ENCODE peak calls at places on chromosomes 2 and 18, in eight cellular contexts. One of them, this sample, is unnamed.

GRCh38 chr2:9665903-9666302 is 35.1 kb upstream of the YWHAQ start:
- DNase-seq in AG04449: peak
- DNase-seq in thyroid gland: no peak
- DNase-seq in mesothelial cell of epicardium: no peak
- DNase-seq in WTC11: no peak
- DNase-seq in upper lobe of right lung: no peak
- DNase-seq in ovary: no peak
- DNase-seq in GM06990: no peak
- DNase-seq in this sample: no peak

GRCh38 chr2:40103163-40103562 is 324.1 kb upstream of the THUMPD2 start:
- DNase-seq in AG04449: peak
- DNase-seq in thyroid gland: no peak
- DNase-seq in mesothelial cell of epicardium: no peak
- DNase-seq in WTC11: no peak
- DNase-seq in upper lobe of right lung: no peak
- DNase-seq in ovary: no peak
- DNase-seq in GM06990: no peak
- DNase-seq in this sample: no peak

GRCh38 chr2:219433666-219434467 is 776 bp upstream of the SPEG start:
- DNase-seq in AG04449: no peak
- DNase-seq in thyroid gland: no peak
- DNase-seq in mesothelial cell of epicardium: no peak
- DNase-seq in WTC11: peak
- DNase-seq in upper lobe of right lung: no peak
- DNase-seq in ovary: no peak
- DNase-seq in GM06990: no peak
- DNase-seq in this sample: no peak

GRCh38 chr2:85353876-85354285 is 447 bp downstream of the RETSAT start:
- DNase-seq in AG04449: no peak
- DNase-seq in thyroid gland: peak
- DNase-seq in mesothelial cell of epicardium: peak
- DNase-seq in WTC11: no peak
- DNase-seq in upper lobe of right lung: peak
- DNase-seq in ovary: peak
- DNase-seq in GM06990: no peak
- DNase-seq in this sample: no peak

GRCh38 chr2:288002-288742 is at the start of gene ALKAL2:
- DNase-seq in AG04449: no peak
- DNase-seq in thyroid gland: peak
- DNase-seq in mesothelial cell of epicardium: no peak
- DNase-seq in WTC11: peak
- DNase-seq in upper lobe of right lung: peak
- DNase-seq in ovary: peak
- DNase-seq in GM06990: no peak
- DNase-seq in this sample: peak

GRCh38 chr2:238090887-238091286 is 9.3 kb upstream of the ESPNL start:
- DNase-seq in AG04449: no peak
- DNase-seq in thyroid gland: no peak
- DNase-seq in mesothelial cell of epicardium: no peak
- DNase-seq in WTC11: no peak
- DNase-seq in upper lobe of right lung: peak
- DNase-seq in ovary: no peak
- DNase-seq in GM06990: no peak
- DNase-seq in this sample: no peak

GRCh38 chr2:217972490-217972889 is 30.3 kb downstream of the TNS1 start:
- DNase-seq in AG04449: no peak
- DNase-seq in thyroid gland: peak
- DNase-seq in mesothelial cell of epicardium: no peak
- DNase-seq in WTC11: no peak
- DNase-seq in upper lobe of right lung: peak
- DNase-seq in ovary: peak
- DNase-seq in GM06990: no peak
- DNase-seq in this sample: no peak

GRCh38 chr2:162261032-162261945 is 18.0 kb upstream of the FAP start:
- DNase-seq in AG04449: no peak
- DNase-seq in thyroid gland: peak
- DNase-seq in mesothelial cell of epicardium: no peak
- DNase-seq in WTC11: no peak
- DNase-seq in upper lobe of right lung: peak
- DNase-seq in ovary: no peak
- DNase-seq in GM06990: no peak
- DNase-seq in this sample: peak

GRCh38 chr2:189566046-189566445 is 14.5 kb downstream of the SLC40A1 start:
- DNase-seq in AG04449: no peak
- DNase-seq in thyroid gland: no peak
- DNase-seq in mesothelial cell of epicardium: no peak
- DNase-seq in WTC11: no peak
- DNase-seq in upper lobe of right lung: no peak
- DNase-seq in ovary: no peak
- DNase-seq in GM06990: no peak
- DNase-seq in this sample: no peak

GRCh38 chr2:207165121-207166038 is at the start of gene KLF7:
- DNase-seq in AG04449: no peak
- DNase-seq in thyroid gland: peak
- DNase-seq in mesothelial cell of epicardium: peak
- DNase-seq in WTC11: peak
- DNase-seq in upper lobe of right lung: peak
- DNase-seq in ovary: peak
- DNase-seq in GM06990: peak
- DNase-seq in this sample: peak

GRCh38 chr18:36023336-36023735 is 44.0 kb downstream of the RPRD1A start:
- DNase-seq in AG04449: no peak
- DNase-seq in thyroid gland: no peak
- DNase-seq in mesothelial cell of epicardium: no peak
- DNase-seq in WTC11: no peak
- DNase-seq in upper lobe of right lung: no peak
- DNase-seq in ovary: no peak
- DNase-seq in GM06990: no peak
- DNase-seq in this sample: no peak

GRCh38 chr2:230925879-230926765 is 1.1 kb upstream of the GPR55 start:
- DNase-seq in AG04449: no peak
- DNase-seq in thyroid gland: no peak
- DNase-seq in mesothelial cell of epicardium: no peak
- DNase-seq in WTC11: no peak
- DNase-seq in upper lobe of right lung: peak
- DNase-seq in ovary: no peak
- DNase-seq in GM06990: peak
- DNase-seq in this sample: peak

GRCh38 chr2:101337877-101338276 is 29.4 kb upstream of the RNF149 start:
- DNase-seq in AG04449: no peak
- DNase-seq in thyroid gland: no peak
- DNase-seq in mesothelial cell of epicardium: no peak
- DNase-seq in WTC11: no peak
- DNase-seq in upper lobe of right lung: no peak
- DNase-seq in ovary: no peak
- DNase-seq in GM06990: no peak
- DNase-seq in this sample: no peak

GRCh38 chr2:240405654-240406313 is 29.7 kb upstream of the GPC1 start:
- DNase-seq in AG04449: no peak
- DNase-seq in thyroid gland: no peak
- DNase-seq in mesothelial cell of epicardium: no peak
- DNase-seq in WTC11: no peak
- DNase-seq in upper lobe of right lung: peak
- DNase-seq in ovary: peak
- DNase-seq in GM06990: no peak
- DNase-seq in this sample: no peak

GRCh38 chr2:219446101-219446504 is 11.5 kb downstream of the SPEG start:
- DNase-seq in AG04449: no peak
- DNase-seq in thyroid gland: no peak
- DNase-seq in mesothelial cell of epicardium: no peak
- DNase-seq in WTC11: peak
- DNase-seq in upper lobe of right lung: no peak
- DNase-seq in ovary: peak
- DNase-seq in GM06990: no peak
- DNase-seq in this sample: no peak

GRCh38 chr2:134314656-134315377 is 60.9 kb downstream of the MGAT5 start:
- DNase-seq in AG04449: no peak
- DNase-seq in thyroid gland: no peak
- DNase-seq in mesothelial cell of epicardium: no peak
- DNase-seq in WTC11: no peak
- DNase-seq in upper lobe of right lung: no peak
- DNase-seq in ovary: no peak
- DNase-seq in GM06990: no peak
- DNase-seq in this sample: no peak

GRCh38 chr2:50491541-50492114 is 540.3 kb downstream of the NRXN1 start:
- DNase-seq in AG04449: peak
- DNase-seq in thyroid gland: peak
- DNase-seq in mesothelial cell of epicardium: no peak
- DNase-seq in WTC11: peak
- DNase-seq in upper lobe of right lung: no peak
- DNase-seq in ovary: no peak
- DNase-seq in GM06990: no peak
- DNase-seq in this sample: peak

DNA sequence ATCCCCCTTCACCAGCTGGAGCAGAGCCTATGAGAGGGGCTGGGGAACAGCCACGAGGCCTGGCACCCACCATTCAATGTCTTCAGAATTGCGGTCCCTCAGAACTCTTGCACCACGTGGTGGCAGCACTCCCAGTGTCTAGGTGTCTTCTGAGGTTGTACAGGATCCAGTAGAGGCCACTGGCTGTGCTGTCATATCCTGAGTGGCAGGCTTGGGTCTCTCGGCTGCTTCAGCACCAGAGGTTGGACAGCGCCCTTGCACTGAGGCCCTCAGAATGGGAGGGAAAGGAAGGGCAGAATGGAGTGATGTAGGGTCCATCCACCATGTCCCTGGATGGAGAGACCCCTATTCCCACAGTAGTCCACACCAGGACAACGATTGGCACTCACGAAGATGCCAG is 112.0 kb upstream of the TEKT4 start:
- DNase-seq in AG04449: no peak
- DNase-seq in thyroid gland: no peak
- DNase-seq in mesothelial cell of epicardium: no peak
- DNase-seq in WTC11: no peak
- DNase-seq in upper lobe of right lung: no peak
- DNase-seq in ovary: no peak
- DNase-seq in GM06990: no peak
- DNase-seq in this sample: no peak
- TF ChIP-seq CTCF in AG04449: no peak
- TF ChIP-seq CTCF in thyroid gland: no peak
- TF ChIP-seq CTCF in mesothelial cell of epicardium: no peak
- TF ChIP-seq CTCF in WTC11: no peak
- TF ChIP-seq CTCF in upper lobe of right lung: no peak
- TF ChIP-seq CTCF in ovary: no peak
- TF ChIP-seq CTCF in GM06990: peak
- TF ChIP-seq CTCF in this sample: no peak

GRCh38 chr2:177767768-177768167 is 304.8 kb downstream of the PDE11A start:
- DNase-seq in AG04449: no peak
- DNase-seq in thyroid gland: no peak
- DNase-seq in mesothelial cell of epicardium: no peak
- DNase-seq in WTC11: no peak
- DNase-seq in upper lobe of right lung: no peak
- DNase-seq in ovary: no peak
- DNase-seq in GM06990: no peak
- DNase-seq in this sample: no peak

GRCh38 chr2:177778472-177778871 is 294.1 kb downstream of the PDE11A start:
- DNase-seq in AG04449: no peak
- DNase-seq in thyroid gland: no peak
- DNase-seq in mesothelial cell of epicardium: no peak
- DNase-seq in WTC11: no peak
- DNase-seq in upper lobe of right lung: no peak
- DNase-seq in ovary: no peak
- DNase-seq in GM06990: no peak
- DNase-seq in this sample: no peak

GRCh38 chr2:177771191-177771590 is 301.4 kb downstream of the PDE11A start:
- DNase-seq in AG04449: no peak
- DNase-seq in thyroid gland: no peak
- DNase-seq in mesothelial cell of epicardium: no peak
- DNase-seq in WTC11: no peak
- DNase-seq in upper lobe of right lung: no peak
- DNase-seq in ovary: no peak
- DNase-seq in GM06990: no peak
- DNase-seq in this sample: no peak

GRCh38 chr2:177772529-177772928 is 300.0 kb downstream of the PDE11A start:
- DNase-seq in AG04449: no peak
- DNase-seq in thyroid gland: no peak
- DNase-seq in mesothelial cell of epicardium: no peak
- DNase-seq in WTC11: no peak
- DNase-seq in upper lobe of right lung: no peak
- DNase-seq in ovary: no peak
- DNase-seq in GM06990: no peak
- DNase-seq in this sample: peak
- TF ChIP-seq CTCF in AG04449: peak
- TF ChIP-seq CTCF in thyroid gland: peak
- TF ChIP-seq CTCF in mesothelial cell of epicardium: peak
- TF ChIP-seq CTCF in WTC11: peak
- TF ChIP-seq CTCF in upper lobe of right lung: peak
- TF ChIP-seq CTCF in ovary: no peak
- TF ChIP-seq CTCF in GM06990: peak
- TF ChIP-seq CTCF in this sample: no peak

GRCh38 chr2:168373468-168373867 is 82.6 kb upstream of the CERS6 start:
- DNase-seq in AG04449: no peak
- DNase-seq in thyroid gland: no peak
- DNase-seq in mesothelial cell of epicardium: no peak
- DNase-seq in WTC11: no peak
- DNase-seq in upper lobe of right lung: no peak
- DNase-seq in ovary: no peak
- DNase-seq in GM06990: no peak
- DNase-seq in this sample: no peak
- TF ChIP-seq CTCF in AG04449: no peak
- TF ChIP-seq CTCF in thyroid gland: no peak
- TF ChIP-seq CTCF in mesothelial cell of epicardium: no peak
- TF ChIP-seq CTCF in WTC11: no peak
- TF ChIP-seq CTCF in upper lobe of right lung: no peak
- TF ChIP-seq CTCF in ovary: no peak
- TF ChIP-seq CTCF in GM06990: no peak
- TF ChIP-seq CTCF in this sample: no peak

GRCh38 chr2:205778326-205778725 is 96.0 kb downstream of the NRP2 start:
- DNase-seq in AG04449: no peak
- DNase-seq in thyroid gland: no peak
- DNase-seq in mesothelial cell of epicardium: no peak
- DNase-seq in WTC11: no peak
- DNase-seq in upper lobe of right lung: no peak
- DNase-seq in ovary: no peak
- DNase-seq in GM06990: no peak
- DNase-seq in this sample: no peak

GRCh38 chr2:205775091-205775876 is 93.0 kb downstream of the NRP2 start:
- DNase-seq in AG04449: no peak
- DNase-seq in thyroid gland: no peak
- DNase-seq in mesothelial cell of epicardium: no peak
- DNase-seq in WTC11: no peak
- DNase-seq in upper lobe of right lung: no peak
- DNase-seq in ovary: no peak
- DNase-seq in GM06990: no peak
- DNase-seq in this sample: no peak

GRCh38 chr2:205774028-205774427 is 91.7 kb downstream of the NRP2 start:
- DNase-seq in AG04449: no peak
- DNase-seq in thyroid gland: no peak
- DNase-seq in mesothelial cell of epicardium: no peak
- DNase-seq in WTC11: no peak
- DNase-seq in upper lobe of right lung: no peak
- DNase-seq in ovary: no peak
- DNase-seq in GM06990: no peak
- DNase-seq in this sample: no peak

GRCh38 chr2:205776720-205777119 is 94.4 kb downstream of the NRP2 start:
- DNase-seq in AG04449: no peak
- DNase-seq in thyroid gland: no peak
- DNase-seq in mesothelial cell of epicardium: no peak
- DNase-seq in WTC11: no peak
- DNase-seq in upper lobe of right lung: no peak
- DNase-seq in ovary: no peak
- DNase-seq in GM06990: no peak
- DNase-seq in this sample: no peak

GRCh38 chr2:205776139-205776538 is 93.8 kb downstream of the NRP2 start:
- DNase-seq in AG04449: no peak
- DNase-seq in thyroid gland: peak
- DNase-seq in mesothelial cell of epicardium: no peak
- DNase-seq in WTC11: peak
- DNase-seq in upper lobe of right lung: peak
- DNase-seq in ovary: no peak
- DNase-seq in GM06990: peak
- DNase-seq in this sample: peak
- TF ChIP-seq CTCF in AG04449: peak
- TF ChIP-seq CTCF in thyroid gland: peak
- TF ChIP-seq CTCF in mesothelial cell of epicardium: peak
- TF ChIP-seq CTCF in WTC11: peak
- TF ChIP-seq CTCF in upper lobe of right lung: peak
- TF ChIP-seq CTCF in ovary: peak
- TF ChIP-seq CTCF in GM06990: peak
- TF ChIP-seq CTCF in this sample: peak

This sample was measured in GM20000.